ENCODE peak calls at places on chromosomes 5 and 9, in seven cellular contexts. J is stimulated activated CD4-positive, alpha-beta T cell treated with anti-CD3 and anti-CD28 coated beads, Interleukin-2, amount 100 ng/mL, for 48 hours; E is NCI-H1417 treated with DMSO at 0.1 percent for 48 hours; C is germinal center; Y is A172; V is lower lobe of right lung; K is ACHN. X is an unnamed sample.

GRCh38 chr5:2903451-2904395 is 152.2 kb upstream of the IRX2 start:
- DNase-seq in K (no peak), J (no peak), E (no peak), C (no peak), V (no peak), Y (no peak), X (no peak)

GRCh38 chr9:111559000-111559610 is 34.1 kb downstream of the ZNF483 start:
- DNase-seq in C (no peak), V (no peak), Y (no peak), J (no peak), E (no peak), K (no peak), X (no peak)

GRCh38 chr5:154840435-154841272 is 9.7 kb downstream of the FAXDC2 start:
- DNase-seq in C (no peak), J (no peak), K (no peak), Y (no peak), E (no peak), V (no peak), X (no peak)

GRCh38 chr5:159897786-159898393 is 18.4 kb upstream of the ADRA1B start:
- DNase-seq in E (no peak), Y (peak; percentile 64), V (peak; percentile 55), K (no peak), C (no peak), J (no peak), X (no peak)

GRCh38 chr5:68071243-68071642 is 144.3 kb upstream of the PIK3R1 start:
- DNase-seq in E (no peak), J (no peak), V (no peak), Y (no peak), K (no peak), C (no peak), X (no peak)

GRCh38 chr9:113933671-113934070 is 57.6 kb downstream of the ZNF618 start:
- DNase-seq in V (no peak), E (no peak), C (no peak), K (no peak), J (no peak), Y (no peak), X (no peak)

GRCh38 chr9:128919409-128919808 is 1.4 kb upstream of the PHYHD1 start:
- DNase-seq in C (no peak), V (no peak), J (no peak), Y (no peak), E (no peak), K (no peak), X (no peak)

GRCh38 chr9:13431137-13431536 is 151.6 kb upstream of the MPDZ start:
- DNase-seq in J (no peak), K (no peak), C (no peak), E (no peak), V (no peak), Y (no peak), X (peak; percentile 60)

GRCh38 chr5:76820491-76820890 is 1.7 kb downstream of the F2RL1 start:
- DNase-seq in K (no peak), C (no peak), Y (no peak), V (no peak), J (no peak), E (no peak), X (no peak)

GRCh38 chr9:5652810-5653209 is 23.9 kb downstream of the RIC1 start:
- DNase-seq in V (no peak), C (no peak), K (no peak), E (no peak), Y (no peak), J (no peak), X (no peak)

GRCh38 chr9:88898033-88898432 is 93.2 kb upstream of the S1PR3 start:
- DNase-seq in C (no peak), Y (no peak), V (no peak), E (no peak), J (no peak), K (no peak), X (no peak)

GRCh38 chr5:155050384-155051019 is 36.9 kb downstream of the KIF4B start:
- DNase-seq in J (no peak), Y (no peak), K (no peak), E (no peak), V (no peak), C (no peak), X (no peak)

GRCh38 chr5:100505984-100506670 is 29.0 kb upstream of the FAM174A start:
- DNase-seq in C (no peak), Y (peak; percentile 73), J (no peak), E (no peak), V (no peak), K (peak; percentile 28), X (no peak)

GRCh38 chr5:124022966-124023365 is 511.0 kb downstream of the CSNK1G3 start:
- DNase-seq in V (no peak), C (no peak), K (no peak), J (no peak), E (no peak), Y (no peak), X (no peak)

GRCh38 chr5:146805099-146805498 is 73.5 kb downstream of the PPP2R2B start:
- DNase-seq in Y (peak; percentile 56), K (no peak), E (no peak), V (no peak), J (no peak), C (no peak), X (no peak)

GRCh38 chr5:179610109-179610902 is 13.2 kb downstream of the HNRNPH1 start:
- DNase-seq in K (no peak), E (no peak), V (no peak), C (no peak), J (no peak), Y (no peak), X (no peak)

GRCh38 chr5:131595088-131596033 is 39.7 kb downstream of the RAPGEF6 start:
- DNase-seq in J (no peak), Y (no peak), C (no peak), E (no peak), V (no peak), K (no peak), X (no peak)

GRCh38 chr9:4832786-4833579 is 40.2 kb downstream of the RCL1 start:
- DNase-seq in E (no peak), C (no peak), V (no peak), J (no peak), Y (peak; percentile 96), K (peak; percentile 84), X (peak; percentile 9)

GRCh38 chr9:61670616-61671015 is 480.8 kb downstream of the SPATA31A7 start:
- DNase-seq in J (no peak), C (no peak), K (no peak), V (no peak), E (no peak), Y (no peak), X (no peak)

GRCh38 chr9:116425244-116425643 is 261.9 kb upstream of the TRIM32 start:
- DNase-seq in Y (no peak), C (no peak), J (no peak), E (no peak), V (no peak), K (no peak), X (no peak)

GRCh38 chr5:127213231-127213630 is 77.4 kb upstream of the MEGF10 start:
- DNase-seq in V (no peak), C (no peak), K (no peak), J (no peak), Y (no peak), E (no peak), X (no peak)

GRCh38 chr5:113806250-113806649 is 292.8 kb downstream of the YTHDC2 start:
- DNase-seq in K (peak; percentile 45), J (no peak), C (no peak), V (no peak), E (no peak), Y (peak; percentile 4), X (peak; percentile 39)

GRCh38 chr9:123090198-123090896 is 56.9 kb downstream of the GPR21 start:
- DNase-seq in K (no peak), V (no peak), Y (peak; percentile 81), E (no peak), C (no peak), J (no peak), X (no peak)

GRCh38 chr5:157241483-157241882 is 24.4 kb upstream of the CYFIP2 start:
- DNase-seq in K (no peak), V (no peak), E (no peak), Y (no peak), J (no peak), C (no peak), X (no peak)

GRCh38 chr9:12968093-12968492 is 193.3 kb downstream of the LURAP1L start:
- DNase-seq in V (no peak), E (no peak), Y (no peak), J (no peak), C (no peak), K (no peak), X (no peak)

GRCh38 chr9:100064872-100065581 is 33.8 kb downstream of the ERP44 start:
- DNase-seq in K (peak; percentile 11), Y (peak; percentile 53), V (no peak), C (no peak), E (no peak), J (no peak), X (no peak)

GRCh38 chr5:125257057-125257970 is 510.9 kb upstream of the ZNF608 start:
- DNase-seq in Y (no peak), J (no peak), K (no peak), C (no peak), V (no peak), E (no peak), X (no peak)

GRCh38 chr9:114434878-114435311 is 47.1 kb upstream of the AKNA start:
- DNase-seq in Y (peak; percentile 44), E (no peak), K (peak; percentile 39), V (no peak), J (peak; percentile 9), C (peak; percentile 41), X (peak; percentile 72)

GRCh38 chr5:124156408-124157027 is 589.9 kb downstream of the ZNF608 start:
- DNase-seq in E (no peak), J (no peak), V (no peak), K (no peak), Y (peak; percentile 19), C (no peak), X (peak; percentile 25)

GRCh38 chr9:37676411-37676830 is 25.7 kb downstream of the FRMPD1 start:
- DNase-seq in J (no peak), K (no peak), V (no peak), C (no peak), Y (peak; percentile 73), E (peak; percentile 18), X (peak; percentile 71)